ENCODE peak calls at places on chromosomes 7 and 10, in four cellular contexts. U, Z, L and D are unnamed samples.

GRCh38 chr7:151279868-151280267 is 31.4 kb upstream of the SMARCD3 start:
- DNase-seq in Z (no peak), U (no peak), L (no peak), D (no peak)

GRCh38 chr10:124450010-124450782 is at the start of gene NKX1-2:
- DNase-seq in Z (no peak), L (peak; percentile 59), U (no peak), D (no peak)

GRCh38 chr7:111521660-111522059 is 40.6 kb downstream of the IMMP2L start:
- DNase-seq in U (no peak), Z (no peak), L (no peak), D (no peak)

GRCh38 chr7:28114056-28114455 is 66.5 kb downstream of the JAZF1 start:
- DNase-seq in U (no peak), L (peak; percentile 16), Z (no peak), D (no peak)

GRCh38 chr10:71236822-71237682 is 24.7 kb downstream of the UNC5B start:
- DNase-seq in L (no peak), Z (no peak), U (no peak), D (no peak)

GRCh38 chr7:92837214-92837749 is 909 bp upstream of the CDK6 start:
- DNase-seq in U (peak; percentile 50), Z (peak; percentile 49), L (no peak), D (no peak)

GRCh38 chr10:61822781-61823230 is 78.7 kb upstream of the ARID5B start:
- DNase-seq in U (no peak), Z (no peak), L (no peak), D (no peak)

GRCh38 chr7:1060315-1061080 is 16.2 kb downstream of the GPR146 start:
- DNase-seq in U (no peak), Z (no peak), L (no peak), D (no peak)

GRCh38 chr10:75048669-75049098 is 62.8 kb upstream of the SAMD8 start:
- DNase-seq in L (no peak), U (peak; percentile 23), Z (no peak), D (no peak)

GRCh38 chr7:155520114-155520513 is 26.2 kb downstream of the CNPY1 start:
- DNase-seq in L (no peak), U (no peak), Z (no peak), D (no peak)

GRCh38 chr10:133528845-133529575 is 1.8 kb downstream of the CYP2E1 start:
- DNase-seq in Z (no peak), U (peak; percentile 10), L (no peak), D (no peak)

GRCh38 chr10:98613446-98613845 is 166.7 kb upstream of the HPS1 start:
- DNase-seq in L (no peak), Z (no peak), U (no peak), D (no peak)

GRCh38 chr7:129522088-129522970 is 20.0 kb downstream of the SMKR1 start:
- DNase-seq in L (no peak), U (peak; percentile 17), Z (no peak), D (no peak)

GRCh38 chr7:157442993-157443831 is 106.4 kb downstream of the DNAJB6 start:
- DNase-seq in U (no peak), Z (no peak), L (no peak), D (no peak)

GRCh38 chr10:56116684-56117083 is 244.4 kb downstream of the ZWINT start:
- DNase-seq in Z (peak; percentile 47), U (no peak), L (no peak), D (no peak)

GRCh38 chr7:47026733-47027450 is 555.0 kb downstream of the TNS3 start:
- DNase-seq in L (no peak), Z (no peak), U (no peak), D (no peak)

GRCh38 chr7:17041324-17041723 is 159.5 kb upstream of the AGR3 start:
- DNase-seq in Z (no peak), U (peak; percentile 98), L (peak; percentile 3), D (peak; percentile 92)

GRCh38 chr7:92831716-92832622 is 4.4 kb downstream of the CDK6 start:
- DNase-seq in U (peak; percentile 88), L (no peak), Z (peak; percentile 76), D (peak; percentile 57)

GRCh38 chr10:29585488-29585976 is 49.2 kb downstream of the SVIL start:
- DNase-seq in Z (no peak), L (peak; percentile 42), U (no peak), D (no peak)

GRCh38 chr10:2981361-2981801 is 86.0 kb upstream of the PFKP start:
- DNase-seq in L (no peak), U (no peak), Z (no peak), D (no peak)

GRCh38 chr10:130221456-130222375 is 85.5 kb downstream of the GLRX3 start:
- DNase-seq in L (no peak), U (no peak), Z (no peak), D (no peak)

GRCh38 chr10:122968698-122969097 is 11.5 kb upstream of the PSTK start:
- DNase-seq in Z (no peak), L (no peak), U (no peak), D (no peak)

GRCh38 chr7:147700702-147701101 is 889.9 kb upstream of the C7orf33 start:
- DNase-seq in Z (no peak), L (peak; percentile 74), U (no peak), D (no peak)

GRCh38 chr7:111765936-111766643 is 203.8 kb upstream of the IMMP2L start:
- DNase-seq in U (no peak), L (no peak), Z (no peak), D (no peak)

GRCh38 chr10:869171-869570 is 62.3 kb downstream of the LARP4B start:
- DNase-seq in L (no peak), Z (no peak), U (no peak), D (no peak)

GRCh38 chr7:96075510-96076349 is 246.2 kb downstream of the SLC25A13 start:
- DNase-seq in L (peak; percentile 91), Z (peak; percentile 80), U (peak; percentile 63), D (peak; percentile 48)

GRCh38 chr7:140983802-140984201 is 30.9 kb downstream of the MRPS33 start:
- DNase-seq in Z (peak; percentile 23), L (no peak), U (peak; percentile 11), D (no peak)

GRCh38 chr7:41956276-41956675 is 253.4 kb upstream of the INHBA start:
- DNase-seq in L (no peak), Z (no peak), U (no peak), D (no peak)

GRCh38 chr10:69409968-69410367 is 6.8 kb downstream of the TACR2 start:
- DNase-seq in Z (no peak), L (no peak), U (no peak), D (no peak)

GRCh38 chr7:7156663-7157062 is 25.7 kb upstream of the C1GALT1 start:
- DNase-seq in U (no peak), Z (no peak), L (no peak), D (no peak)

GRCh38 chr10:129550658-129551057 is 83.6 kb downstream of the MGMT start:
- DNase-seq in U (no peak), Z (no peak), L (no peak), D (no peak)